ENCODE peak calls at places on chromosome 5, in seven cellular contexts. F, V, R, W, A, K and X are unnamed samples.
A peak's percentile ranks its signal among the peaks of the same experiment; 100 is the strongest.

GRCh38 chr5:98454904-98455303 is 318.6 kb upstream of the RGMB start:
- DNase-seq in F (peak; percentile 0), V (no peak), R (no peak), W (peak; percentile 78), A (no peak), K (no peak), X (peak; percentile 85)

GRCh38 chr5:176596689-176597416 is 13.1 kb downstream of the GPRIN1 start:
- DNase-seq in F (no peak), V (peak; percentile 83), R (peak; percentile 88), W (no peak), A (peak; percentile 48), K (no peak), X (no peak)

GRCh38 chr5:118788351-118788750 is 200.0 kb downstream of the DTWD2 start:
- DNase-seq in F (no peak), V (no peak), R (no peak), W (no peak), A (no peak), K (no peak), X (no peak)

GRCh38 chr5:23820764-23821471 is 313.5 kb downstream of the PRDM9 start:
- DNase-seq in F (no peak), V (no peak), R (no peak), W (no peak), A (peak; percentile 4), K (no peak), X (peak; percentile 78)

GRCh38 chr5:22908129-22908528 is 55.0 kb upstream of the CDH12 start:
- DNase-seq in F (no peak), V (no peak), R (no peak), W (peak; percentile 1), A (no peak), K (no peak), X (peak; percentile 88)

GRCh38 chr5:57243286-57244137 is 69.7 kb downstream of the GPBP1 start:
- DNase-seq in F (no peak), V (no peak), R (peak; percentile 28), W (no peak), A (no peak), K (no peak), X (no peak)

GRCh38 chr5:41650131-41650530 is 139.7 kb upstream of the PLCXD3 start:
- DNase-seq in F (no peak), V (no peak), R (no peak), W (no peak), A (no peak), K (no peak), X (no peak)

GRCh38 chr5:34627794-34628193 is 28.3 kb upstream of the RAI14 start:
- DNase-seq in F (no peak), V (no peak), R (no peak), W (peak; percentile 60), A (no peak), K (no peak), X (no peak)

GRCh38 chr5:145829708-145830361 is 5.3 kb downstream of the PRELID2 start:
- DNase-seq in F (no peak), V (no peak), R (no peak), W (no peak), A (no peak), K (no peak), X (no peak)

GRCh38 chr5:141753971-141754713 is 72.1 kb upstream of the ARAP3 start:
- DNase-seq in F (peak; percentile 8), V (no peak), R (peak; percentile 57), W (no peak), A (peak; percentile 74), K (no peak), X (peak; percentile 82)

GRCh38 chr5:74556631-74557595 is 83.6 kb downstream of the ENC1 start:
- DNase-seq in F (no peak), V (no peak), R (no peak), W (no peak), A (no peak), K (no peak), X (peak; percentile 67)

GRCh38 chr5:123670981-123671557 is 159.1 kb downstream of the CSNK1G3 start:
- DNase-seq in F (peak; percentile 34), V (no peak), R (peak; percentile 28), W (peak; percentile 7), A (peak; percentile 68), K (peak; percentile 30), X (peak; percentile 75)

GRCh38 chr5:132229236-132229635 is 1.6 kb upstream of the P4HA2 start:
- DNase-seq in F (no peak), V (peak; percentile 10), R (no peak), W (no peak), A (no peak), K (no peak), X (no peak)

GRCh38 chr5:1508679-1509290 is 15.0 kb downstream of the LPCAT1 start:
- DNase-seq in F (no peak), V (peak; percentile 37), R (no peak), W (no peak), A (no peak), K (no peak), X (no peak)

GRCh38 chr5:87383216-87383615 is 29.5 kb downstream of the CCNH start:
- DNase-seq in F (no peak), V (no peak), R (no peak), W (peak; percentile 16), A (no peak), K (no peak), X (no peak)

GRCh38 chr5:129079496-129079895 is 15.1 kb upstream of the ISOC1 start:
- DNase-seq in F (no peak), V (no peak), R (no peak), W (no peak), A (no peak), K (no peak), X (no peak)

GRCh38 chr5:35856186-35857003 is at the start of gene IL7R:
- DNase-seq in F (no peak), V (no peak), R (no peak), W (peak; percentile 15), A (no peak), K (no peak), X (peak; percentile 13)

GRCh38 chr5:154849791-154850201 is 607 bp downstream of the FAXDC2 start:
- DNase-seq in F (no peak), V (no peak), R (no peak), W (no peak), A (no peak), K (no peak), X (peak; percentile 77)

GRCh38 chr5:43193171-43193951 is 1.3 kb downstream of the NIM1K start:
- DNase-seq in F (peak; percentile 3), V (no peak), R (peak; percentile 81), W (peak; percentile 72), A (no peak), K (no peak), X (peak; percentile 87)

GRCh38 chr5:10676224-10676623 is 84.8 kb downstream of the DAP start:
- DNase-seq in F (no peak), V (no peak), R (no peak), W (no peak), A (no peak), K (no peak), X (no peak)

DNA sequence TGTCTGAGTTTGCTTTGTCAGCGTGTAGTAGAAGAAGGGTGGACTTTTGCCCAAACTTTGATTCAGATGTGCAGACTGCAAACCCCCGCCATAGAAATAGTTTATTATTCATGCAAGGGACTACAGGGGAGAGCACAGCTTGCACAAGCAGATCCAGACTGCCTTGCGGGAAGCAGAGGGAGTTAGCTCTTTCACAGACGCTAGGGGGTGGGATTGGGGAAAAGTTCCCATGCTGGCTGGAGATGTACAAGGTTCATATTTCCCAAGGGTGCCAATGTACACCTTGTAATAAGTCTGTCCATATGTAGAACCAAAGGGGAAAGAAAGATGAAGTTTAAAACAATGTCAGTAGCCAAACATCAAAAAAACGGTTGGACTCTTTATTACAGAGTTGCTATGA is 749.7 kb upstream of the COX7C start:
- DNase-seq in F (no peak), V (no peak), R (no peak), W (no peak), A (no peak), K (no peak), X (no peak)
- TF ChIP-seq CTCF in F (no peak), V (no peak), R (no peak), W (no peak), A (no peak), K (no peak), X (no peak)

GRCh38 chr5:125874717-125875116 is 548.5 kb upstream of the GRAMD2B start:
- DNase-seq in F (no peak), V (no peak), R (no peak), W (no peak), A (no peak), K (no peak), X (peak; percentile 26)
- TF ChIP-seq CTCF in F (no peak), V (no peak), R (no peak), W (no peak), A (no peak), K (no peak), X (no peak)

GRCh38 chr5:120394259-120394658 is 69.8 kb upstream of the PRR16 start:
- DNase-seq in F (no peak), V (no peak), R (no peak), W (no peak), A (no peak), K (no peak), X (no peak)
- TF ChIP-seq CTCF in F (no peak), V (no peak), R (no peak), W (peak; percentile 27), A (no peak), K (no peak), X (peak; percentile 8)

GRCh38 chr5:157366741-157367684 is 93.0 kb upstream of the NIPAL4 start:
- DNase-seq in F (no peak), V (no peak), R (no peak), W (peak; percentile 54), A (peak; percentile 49), K (no peak), X (peak; percentile 54)
- TF ChIP-seq CTCF in F (peak; percentile 82), V (peak; percentile 7), R (no peak), W (peak; percentile 82), A (peak; percentile 67), K (no peak), X (peak; percentile 14)